ENCODE peak calls at places on chromosomes 4 and X, in four cellular contexts. I is HL-60, Z is K562, E is GM12878. J is an unnamed sample.

GRCh38 chrX:630922-631496 is 418 bp downstream of the SHOX start:
- DNase-seq in E (no peak), Z (no peak), I (no peak), J (no peak)

GRCh38 chr4:151227731-151228130 is 49.2 kb upstream of the PRSS48 start:
- DNase-seq in I (no peak), E (no peak), Z (no peak), J (no peak)

GRCh38 chr4:168484626-168485025 is 4.3 kb upstream of the DDX60L start:
- DNase-seq in I (no peak), Z (no peak), E (no peak), J (no peak)

GRCh38 chr4:152735302-152735917 is 44.1 kb downstream of the TIGD4 start:
- DNase-seq in I (no peak), Z (no peak), E (peak), J (no peak)

GRCh38 chr4:10172278-10173038 is 55.9 kb upstream of the WDR1 start:
- DNase-seq in E (no peak), Z (no peak), I (no peak), J (no peak)

GRCh38 chrX:19798423-19798822 is 89.0 kb downstream of the SH3KBP1 start:
- DNase-seq in Z (no peak), I (no peak), E (no peak), J (no peak)

GRCh38 chr4:6945052-6945409 is 35.4 kb downstream of the TBC1D14 start:
- DNase-seq in Z (no peak), E (no peak), I (no peak), J (no peak)

GRCh38 chr4:75512336-75513211 is 1.6 kb downstream of the RCHY1 start:
- DNase-seq in E (peak), I (peak), Z (peak), J (no peak)

GRCh38 chrX:106510713-106511411 is 100.9 kb upstream of the RADX start:
- DNase-seq in Z (no peak), E (no peak), I (no peak), J (no peak)

GRCh38 chrX:38806875-38807601 is 5.8 kb downstream of the MID1IP1 start:
- DNase-seq in E (no peak), Z (no peak), I (peak), J (no peak)
- TF ChIP-seq POLR2AphosphoS5 in E (no peak), Z (no peak), I (peak), J (no peak)

GRCh38 chrX:143788265-143788664 is 67.7 kb upstream of the SPANXN2 start:
- DNase-seq in I (peak), E (no peak), Z (no peak), J (no peak)
- TF ChIP-seq SPI1 in I (peak), E (peak), Z (no peak), J (peak)

GRCh38 chr4:174746710-174747109 is 82.3 kb downstream of the GLRA3 start:
- DNase-seq in I (no peak), Z (no peak), E (no peak), J (no peak)

GRCh38 chr4:174753031-174753430 is 76.0 kb downstream of the GLRA3 start:
- DNase-seq in E (no peak), I (no peak), Z (no peak), J (no peak)

DNA sequence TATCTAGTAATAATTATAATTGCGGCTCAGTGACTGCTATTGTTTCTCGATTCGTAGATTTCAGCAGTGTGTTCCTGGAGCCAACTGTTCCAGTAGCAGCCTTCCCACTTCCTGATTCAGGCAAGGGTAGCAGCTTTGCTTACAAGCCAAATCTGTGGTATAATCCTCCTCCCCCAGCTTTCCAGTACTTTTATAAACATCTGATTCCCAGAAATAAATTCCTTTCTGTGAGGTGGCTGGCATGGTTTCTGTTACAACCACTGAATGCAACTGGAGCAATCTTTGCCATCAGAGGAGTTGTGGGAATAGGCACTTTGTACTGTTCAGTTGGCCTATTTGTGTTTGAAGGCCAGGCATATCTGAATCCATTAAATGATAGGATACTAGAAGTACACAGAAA is 80.0 kb downstream of the GLRA3 start:
- DNase-seq in E (no peak), Z (no peak), I (no peak), J (no peak)
- TF ChIP-seq POLR2AphosphoS5 in E (no peak), Z (no peak), I (no peak), J (no peak)

DNA sequence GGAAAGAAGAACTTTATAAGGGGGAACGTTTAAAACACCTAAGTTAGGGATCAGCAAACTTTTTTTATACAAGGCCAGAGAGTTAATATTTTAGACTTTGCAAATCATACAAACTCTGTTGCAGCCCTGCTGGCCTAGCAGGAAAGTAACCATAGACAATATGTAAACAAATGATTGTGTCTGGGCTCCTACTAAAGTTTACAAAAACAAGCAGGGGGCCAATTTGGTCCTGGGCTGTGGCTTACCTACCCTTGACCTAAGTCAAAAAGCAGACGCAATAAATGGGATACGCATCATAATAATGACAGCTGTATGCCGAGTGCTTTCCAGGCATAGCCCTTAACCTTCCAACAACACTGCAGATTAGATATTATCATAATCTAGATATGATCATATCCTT is 4.9 kb downstream of the TASL start:
- DNase-seq in Z (no peak), E (no peak), I (no peak), J (no peak)
- TF ChIP-seq SPI1 in Z (no peak), E (no peak), I (no peak), J (no peak)

GRCh38 chr4:95539056-95539455 is 9.7 kb downstream of the UNC5C start:
- DNase-seq in I (no peak), E (no peak), Z (no peak), J (no peak)

GRCh38 chr4:95540227-95540626 is 8.5 kb downstream of the UNC5C start:
- DNase-seq in Z (no peak), E (no peak), I (no peak), J (no peak)

GRCh38 chr4:95537181-95537580 is 11.6 kb downstream of the UNC5C start:
- DNase-seq in E (no peak), Z (no peak), I (no peak), J (no peak)

GRCh38 chr4:95536650-95537049 is 12.1 kb downstream of the UNC5C start:
- DNase-seq in I (no peak), E (no peak), Z (no peak), J (no peak)

DNA sequence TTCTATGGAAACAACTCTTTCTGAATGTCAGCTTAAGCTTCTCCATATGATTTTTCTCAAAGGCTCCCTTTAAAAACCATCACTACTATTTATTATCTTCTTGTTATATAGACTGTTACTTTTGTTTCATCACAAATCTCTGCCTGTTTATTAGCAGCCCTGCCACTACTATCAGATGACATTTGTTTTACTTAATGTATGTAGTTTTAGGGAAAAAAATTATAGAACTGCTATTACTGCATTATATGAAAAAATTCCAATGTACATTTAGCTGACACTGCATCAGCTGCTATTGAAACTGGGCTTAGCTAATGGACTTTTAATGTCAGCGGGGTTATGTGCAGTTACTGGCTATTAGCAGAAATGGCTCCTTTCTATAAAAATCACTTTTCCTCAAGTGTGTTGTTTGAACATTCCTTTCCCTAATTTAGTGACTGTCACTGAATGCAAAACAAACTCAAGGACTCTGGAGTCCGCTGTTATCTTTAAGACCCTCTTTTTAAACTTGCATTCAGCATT is 10.7 kb downstream of the UNC5C start:
- DNase-seq in E (no peak), Z (no peak), I (no peak), J (no peak)
- TF ChIP-seq POLR2AphosphoS5 in E (no peak), Z (no peak), I (no peak), J (no peak)